ENCODE peak calls at places on chromosomes 1 and 21, in six cellular contexts. I, J, V, P, E and M are unnamed samples.

GRCh38 chr1:94927405-94928175 is 680 bp upstream of the CNN3 start:
- DNase-seq in I (no peak), J (no peak), V (peak), P (no peak), E (no peak), M (peak)

GRCh38 chr1:118074101-118074500 is 110.9 kb downstream of the SPAG17 start:
- DNase-seq in I (no peak), J (no peak), V (no peak), P (no peak), E (no peak), M (no peak)

GRCh38 chr1:181090653-181091126 is 2.2 kb downstream of the IER5 start:
- DNase-seq in I (no peak), J (peak), V (no peak), P (no peak), E (no peak), M (no peak)

GRCh38 chr1:50973875-50974617 is 4.0 kb downstream of the CDKN2C start:
- DNase-seq in I (no peak), J (no peak), V (no peak), P (no peak), E (no peak), M (no peak)

GRCh38 chr1:32830092-32830852 is 12.8 kb downstream of the S100PBP start:
- DNase-seq in I (no peak), J (no peak), V (no peak), P (no peak), E (no peak), M (no peak)

GRCh38 chr1:59543211-59543668 is 246.3 kb downstream of the FGGY start:
- DNase-seq in I (no peak), J (no peak), V (no peak), P (no peak), E (no peak), M (no peak)

GRCh38 chr1:975896-976683 is 5.8 kb downstream of the PERM1 start:
- DNase-seq in I (peak), J (peak), V (peak), P (no peak), E (peak), M (peak)

GRCh38 chr1:246417152-246417812 is 89.8 kb downstream of the SMYD3 start:
- DNase-seq in I (no peak), J (no peak), V (peak), P (no peak), E (no peak), M (no peak)

GRCh38 chr21:35401476-35401875 is 352.4 kb upstream of the RUNX1 start:
- DNase-seq in I (no peak), J (no peak), V (no peak), P (no peak), E (no peak), M (no peak)

GRCh38 chr1:86788300-86789206 is 84.2 kb downstream of the SH3GLB1 start:
- DNase-seq in I (no peak), J (no peak), V (peak), P (peak), E (no peak), M (no peak)

GRCh38 chr1:200739499-200740290 is 1.0 kb downstream of the CAMSAP2 start:
- DNase-seq in I (peak), J (no peak), V (no peak), P (peak), E (no peak), M (no peak)

GRCh38 chr21:25953659-25954058 is 216.9 kb downstream of the APP start:
- DNase-seq in I (no peak), J (no peak), V (no peak), P (no peak), E (no peak), M (no peak)

GRCh38 chr1:34872133-34872503 is 12.6 kb upstream of the SMIM12 start:
- DNase-seq in I (no peak), J (no peak), V (no peak), P (no peak), E (no peak), M (no peak)

GRCh38 chr1:5720484-5720883 is 271.7 kb downstream of the NPHP4 start:
- DNase-seq in I (no peak), J (no peak), V (no peak), P (no peak), E (no peak), M (no peak)

GRCh38 chr1:55456961-55457360 is 241.8 kb upstream of the USP24 start:
- DNase-seq in I (no peak), J (no peak), V (peak), P (no peak), E (no peak), M (no peak)

GRCh38 chr1:232974971-232975370 is 24.6 kb downstream of the NTPCR start:
- DNase-seq in I (no peak), J (no peak), V (peak), P (no peak), E (no peak), M (no peak)

GRCh38 chr1:155307247-155307740 is 1.4 kb upstream of the FDPS start:
- DNase-seq in I (no peak), J (no peak), V (peak), P (no peak), E (no peak), M (no peak)

GRCh38 chr1:227869851-227870305 is 54.4 kb downstream of the PRSS38 start:
- DNase-seq in I (no peak), J (no peak), V (no peak), P (no peak), E (no peak), M (no peak)

GRCh38 chr1:31239653-31240241 is at the start of gene NKAIN1:
- DNase-seq in I (peak), J (no peak), V (peak), P (no peak), E (peak), M (no peak)

GRCh38 chr1:7043232-7043549 is 257.9 kb downstream of the CAMTA1 start:
- DNase-seq in I (no peak), J (no peak), V (no peak), P (no peak), E (no peak), M (no peak)

GRCh38 chr1:180365039-180365438 is 135.0 kb downstream of the LHX4 start:
- DNase-seq in I (no peak), J (no peak), V (no peak), P (no peak), E (peak), M (no peak)

GRCh38 chr1:5996641-5997270 is 4.5 kb upstream of the NPHP4 start:
- DNase-seq in I (no peak), J (no peak), V (no peak), P (no peak), E (no peak), M (no peak)

GRCh38 chr21:26707241-26707640 is 134.2 kb upstream of the CYYR1 start:
- DNase-seq in I (no peak), J (no peak), V (no peak), P (no peak), E (no peak), M (no peak)

GRCh38 chr1:59061876-59062275 is 235.0 kb upstream of the FGGY start:
- DNase-seq in I (no peak), J (no peak), V (peak), P (peak), E (no peak), M (no peak)

GRCh38 chr1:53115403-53116306 is 26.8 kb downstream of the SLC1A7 start:
- DNase-seq in I (peak), J (no peak), V (peak), P (no peak), E (no peak), M (no peak)

GRCh38 chr1:10612446-10613160 is 137.9 kb downstream of the PEX14 start:
- DNase-seq in I (no peak), J (no peak), V (no peak), P (no peak), E (no peak), M (no peak)

GRCh38 chr1:52633291-52633754 is 355 bp downstream of the SHISAL2A start:
- DNase-seq in I (peak), J (peak), V (no peak), P (no peak), E (peak), M (peak)

GRCh38 chr1:176957603-176958002 is 206.9 kb downstream of the ASTN1 start:
- DNase-seq in I (no peak), J (no peak), V (no peak), P (no peak), E (no peak), M (no peak)

GRCh38 chr1:214933375-214933774 is 149.2 kb upstream of the KCNK2 start:
- DNase-seq in I (no peak), J (no peak), V (no peak), P (no peak), E (no peak), M (no peak)

GRCh38 chr1:24535021-24535424 is 20.9 kb upstream of the NCMAP start:
- DNase-seq in I (no peak), J (peak), V (no peak), P (no peak), E (no peak), M (peak)

GRCh38 chr1:17347769-17348592 is 24.0 kb upstream of the PADI6 start:
- DNase-seq in I (no peak), J (no peak), V (peak), P (no peak), E (no peak), M (no peak)

DNA sequence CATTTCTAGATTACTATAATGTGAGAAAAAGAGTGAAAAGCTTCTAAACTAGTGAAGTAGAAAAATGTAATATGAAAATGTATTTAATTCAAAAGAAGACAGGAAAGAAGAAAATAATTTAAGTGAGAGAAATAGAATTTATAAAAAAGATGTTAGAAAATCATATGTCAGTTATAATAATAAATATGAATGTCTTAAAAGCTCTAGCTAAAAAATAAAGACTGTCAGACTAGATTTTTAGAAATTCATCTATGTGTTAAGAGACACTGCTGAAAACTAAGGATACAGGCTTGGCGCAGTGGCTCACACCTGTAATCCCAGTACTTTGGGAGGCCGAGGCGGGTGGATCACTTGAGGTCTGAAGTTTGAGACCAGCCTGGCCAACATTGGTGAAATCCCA is 37.3 kb upstream of the VANGL1 start:
- DNase-seq in I (no peak), J (no peak), V (no peak), P (no peak), E (no peak), M (no peak)
- TF ChIP-seq CTCF in I (no peak), J (no peak), V (no peak), P (no peak), E (no peak), M (no peak)

GRCh38 chr1:193519922-193520321 is 333.5 kb upstream of the B3GALT2 start:
- DNase-seq in I (no peak), J (no peak), V (no peak), P (no peak), E (no peak), M (no peak)
- TF ChIP-seq CTCF in I (no peak), J (no peak), V (no peak), P (no peak), E (no peak), M (no peak)

DNA sequence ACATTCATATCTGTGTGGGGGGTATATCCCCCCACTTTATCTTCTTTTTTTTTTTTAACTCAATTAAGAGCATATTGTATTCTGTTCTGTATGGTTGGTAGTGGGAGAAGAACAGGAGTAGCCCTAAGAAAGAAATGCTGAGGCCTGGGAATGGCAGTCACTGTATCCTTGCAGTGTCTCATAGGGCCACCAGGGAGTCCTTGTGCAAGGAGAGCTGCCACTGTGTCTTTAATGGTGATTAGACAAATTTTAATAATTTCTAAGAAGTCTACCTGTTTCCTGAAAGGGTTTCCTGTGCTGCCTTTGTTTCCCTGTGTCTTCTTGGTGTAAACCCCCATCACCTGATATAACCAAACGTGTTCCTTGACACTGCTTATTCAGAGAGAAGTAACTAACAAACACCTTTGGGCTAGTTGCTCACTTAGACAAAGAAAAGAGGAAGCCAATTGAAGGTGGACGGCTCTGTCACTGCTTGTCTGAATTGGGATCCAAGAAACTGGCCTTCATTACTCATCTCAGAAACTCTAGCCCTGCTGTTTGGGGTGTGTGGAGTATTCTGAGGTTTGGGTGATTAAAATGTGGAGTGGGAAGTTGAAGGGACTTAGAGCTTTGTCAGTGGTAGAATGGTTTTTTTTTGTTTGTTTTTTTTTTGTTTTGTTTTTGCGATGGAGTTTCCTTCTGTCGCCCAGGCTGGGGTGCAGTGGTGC is 15.2 kb downstream of the GIPC2 start:
- DNase-seq in I (no peak), J (no peak), V (no peak), P (no peak), E (no peak), M (no peak)
- TF ChIP-seq CTCF in I (no peak), J (no peak), V (no peak), P (no peak), E (peak), M (no peak)

DNA sequence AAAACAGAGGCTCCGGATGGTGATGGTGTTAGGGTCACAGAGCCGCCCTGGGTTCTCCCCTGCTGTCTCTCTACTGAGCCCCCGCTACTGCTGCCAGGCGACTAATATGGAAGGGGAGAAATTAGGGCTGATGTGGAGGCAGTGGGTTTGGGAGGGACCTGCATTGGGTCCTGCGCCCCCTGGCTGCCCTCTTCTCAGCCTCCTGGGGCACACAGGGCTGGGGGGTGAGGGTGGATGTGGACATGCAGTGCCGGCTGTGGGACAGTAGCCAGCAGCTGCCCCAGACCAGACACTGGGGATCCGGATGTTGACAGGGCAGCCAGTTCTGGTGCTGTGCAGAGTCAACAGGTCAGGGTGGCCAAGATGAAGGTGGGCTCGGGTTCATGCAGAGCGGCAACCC is 1.5 kb upstream of the CLCNKB start:
- DNase-seq in I (no peak), J (no peak), V (no peak), P (no peak), E (no peak), M (no peak)
- TF ChIP-seq CTCF in I (no peak), J (no peak), V (peak), P (no peak), E (no peak), M (no peak)

GRCh38 chr21:45511661-45512431 is 30.4 kb downstream of the SLC19A1 start:
- DNase-seq in I (no peak), J (peak), V (no peak), P (peak), E (no peak), M (no peak)
- TF ChIP-seq CTCF in I (no peak), J (no peak), V (no peak), P (no peak), E (no peak), M (no peak)